ENCODE peak calls at places on chromosomes 5 and 9, in ten cellular contexts. One of them, this sample, is unnamed. For H3K4me1, the result is how much of the 10 kb centered on the place peaks cover.

GRCh38 chr9:4292781-4293180 is 7.1 kb downstream of the GLIS3 start:
- DNase-seq in sigmoid colon: no peak
- DNase-seq in GM12878: no peak
- DNase-seq in A549: no peak
- DNase-seq in esophagus muscularis mucosa: peak
- DNase-seq in transverse colon: no peak
- DNase-seq in ovary: no peak
- DNase-seq in stomach: no peak
- DNase-seq in K562: no peak
- DNase-seq in suprapubic skin: no peak
- DNase-seq in this sample: no peak

GRCh38 chr5:9540791-9541190 is 5.1 kb downstream of the SEMA5A start:
- DNase-seq in sigmoid colon: no peak
- DNase-seq in GM12878: no peak
- DNase-seq in A549: no peak
- DNase-seq in esophagus muscularis mucosa: no peak
- DNase-seq in transverse colon: no peak
- DNase-seq in ovary: no peak
- DNase-seq in stomach: no peak
- DNase-seq in K562: no peak
- DNase-seq in suprapubic skin: no peak
- DNase-seq in this sample: no peak

GRCh38 chr9:91119147-91119546 is 242.6 kb downstream of the AUH start:
- DNase-seq in sigmoid colon: no peak
- DNase-seq in GM12878: no peak
- DNase-seq in A549: no peak
- DNase-seq in esophagus muscularis mucosa: no peak
- DNase-seq in transverse colon: no peak
- DNase-seq in ovary: no peak
- DNase-seq in stomach: no peak
- DNase-seq in K562: no peak
- DNase-seq in suprapubic skin: no peak
- DNase-seq in this sample: no peak

GRCh38 chr9:101119206-101119819 is 90.8 kb downstream of the PLPPR1 start:
- DNase-seq in sigmoid colon: no peak
- DNase-seq in GM12878: no peak
- DNase-seq in A549: peak
- DNase-seq in esophagus muscularis mucosa: no peak
- DNase-seq in transverse colon: peak
- DNase-seq in ovary: no peak
- DNase-seq in stomach: peak
- DNase-seq in K562: peak
- DNase-seq in suprapubic skin: no peak
- DNase-seq in this sample: no peak

GRCh38 chr9:137878146-137878941 is 762 bp downstream of the CACNA1B start:
- DNase-seq in sigmoid colon: no peak
- DNase-seq in GM12878: no peak
- DNase-seq in A549: no peak
- DNase-seq in esophagus muscularis mucosa: no peak
- DNase-seq in transverse colon: no peak
- DNase-seq in ovary: no peak
- DNase-seq in stomach: no peak
- DNase-seq in K562: peak
- DNase-seq in suprapubic skin: no peak
- DNase-seq in this sample: no peak

GRCh38 chr5:5320062-5320805 is 102.2 kb upstream of the ICE1 start:
- DNase-seq in sigmoid colon: no peak
- DNase-seq in GM12878: no peak
- DNase-seq in A549: no peak
- DNase-seq in esophagus muscularis mucosa: no peak
- DNase-seq in transverse colon: no peak
- DNase-seq in ovary: no peak
- DNase-seq in stomach: no peak
- DNase-seq in K562: no peak
- DNase-seq in suprapubic skin: no peak
- DNase-seq in this sample: no peak

GRCh38 chr5:1325191-1325741 is 19.6 kb downstream of the CLPTM1L start:
- DNase-seq in sigmoid colon: peak
- DNase-seq in GM12878: no peak
- DNase-seq in A549: no peak
- DNase-seq in esophagus muscularis mucosa: no peak
- DNase-seq in transverse colon: no peak
- DNase-seq in ovary: no peak
- DNase-seq in stomach: no peak
- DNase-seq in K562: no peak
- DNase-seq in suprapubic skin: peak
- DNase-seq in this sample: no peak

GRCh38 chr9:98206754-98207153 is 14.3 kb upstream of the CORO2A start:
- DNase-seq in sigmoid colon: no peak
- DNase-seq in GM12878: no peak
- DNase-seq in A549: no peak
- DNase-seq in esophagus muscularis mucosa: no peak
- DNase-seq in transverse colon: no peak
- DNase-seq in ovary: no peak
- DNase-seq in stomach: no peak
- DNase-seq in K562: no peak
- DNase-seq in suprapubic skin: no peak
- DNase-seq in this sample: no peak

GRCh38 chr9:89079421-89079820 is 88.2 kb downstream of the S1PR3 start:
- DNase-seq in sigmoid colon: peak
- DNase-seq in GM12878: no peak
- DNase-seq in A549: no peak
- DNase-seq in esophagus muscularis mucosa: no peak
- DNase-seq in transverse colon: no peak
- DNase-seq in ovary: no peak
- DNase-seq in stomach: no peak
- DNase-seq in K562: no peak
- DNase-seq in suprapubic skin: no peak
- DNase-seq in this sample: no peak

GRCh38 chr5:6652025-6652424 is 18.8 kb downstream of the SRD5A1 start:
- DNase-seq in sigmoid colon: no peak
- DNase-seq in GM12878: peak
- DNase-seq in A549: no peak
- DNase-seq in esophagus muscularis mucosa: no peak
- DNase-seq in transverse colon: peak
- DNase-seq in ovary: no peak
- DNase-seq in stomach: no peak
- DNase-seq in K562: no peak
- DNase-seq in suprapubic skin: no peak
- DNase-seq in this sample: no peak

GRCh38 chr9:99433555-99433954 is 211.5 kb downstream of the SEC61B start:
- DNase-seq in sigmoid colon: no peak
- DNase-seq in GM12878: peak
- DNase-seq in A549: peak
- DNase-seq in esophagus muscularis mucosa: peak
- DNase-seq in transverse colon: peak
- DNase-seq in ovary: no peak
- DNase-seq in stomach: no peak
- DNase-seq in K562: no peak
- DNase-seq in suprapubic skin: no peak
- DNase-seq in this sample: no peak

GRCh38 chr9:128593039-128593438 is 40.7 kb downstream of the SPTAN1 start:
- DNase-seq in sigmoid colon: no peak
- DNase-seq in GM12878: no peak
- DNase-seq in A549: no peak
- DNase-seq in esophagus muscularis mucosa: no peak
- DNase-seq in transverse colon: no peak
- DNase-seq in ovary: no peak
- DNase-seq in stomach: no peak
- DNase-seq in K562: peak
- DNase-seq in suprapubic skin: no peak
- DNase-seq in this sample: no peak

GRCh38 chr9:128600111-128600510 is 47.7 kb downstream of the SPTAN1 start:
- DNase-seq in sigmoid colon: peak
- DNase-seq in GM12878: no peak
- DNase-seq in A549: no peak
- DNase-seq in esophagus muscularis mucosa: no peak
- DNase-seq in transverse colon: no peak
- DNase-seq in ovary: no peak
- DNase-seq in stomach: no peak
- DNase-seq in K562: no peak
- DNase-seq in suprapubic skin: no peak
- DNase-seq in this sample: no peak

GRCh38 chr9:128593856-128594255 is 41.5 kb downstream of the SPTAN1 start:
- DNase-seq in sigmoid colon: no peak
- DNase-seq in GM12878: no peak
- DNase-seq in A549: no peak
- DNase-seq in esophagus muscularis mucosa: no peak
- DNase-seq in transverse colon: no peak
- DNase-seq in ovary: no peak
- DNase-seq in stomach: no peak
- DNase-seq in K562: no peak
- DNase-seq in suprapubic skin: no peak
- DNase-seq in this sample: no peak

DNA sequence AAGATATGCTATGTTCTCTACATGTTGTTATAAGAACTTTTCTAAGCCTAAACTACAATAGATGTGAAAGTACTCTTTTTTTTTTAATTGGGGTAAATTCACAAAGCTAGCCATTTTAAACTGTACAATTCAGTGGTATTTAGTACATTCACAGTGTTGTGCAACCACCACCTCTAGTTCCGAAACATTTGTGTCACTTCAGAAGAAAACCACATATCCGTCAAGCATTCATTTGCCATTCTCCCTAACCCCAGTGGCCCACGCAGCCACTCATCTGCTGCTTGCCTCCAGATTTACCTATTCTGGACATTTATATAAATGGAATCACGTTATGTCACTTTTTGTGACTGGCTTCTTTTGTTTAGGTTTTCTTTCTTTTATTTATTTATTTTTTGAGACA is 43.1 kb downstream of the SPTAN1 start:
- DNase-seq in sigmoid colon: no peak
- DNase-seq in GM12878: no peak
- DNase-seq in A549: no peak
- DNase-seq in esophagus muscularis mucosa: no peak
- DNase-seq in transverse colon: no peak
- DNase-seq in ovary: no peak
- DNase-seq in stomach: no peak
- DNase-seq in K562: no peak
- DNase-seq in suprapubic skin: no peak
- DNase-seq in this sample: no peak
- TF ChIP-seq EP300 in sigmoid colon: no peak
- TF ChIP-seq EP300 in GM12878: no peak
- TF ChIP-seq EP300 in A549: no peak
- TF ChIP-seq EP300 in esophagus muscularis mucosa: no peak
- TF ChIP-seq EP300 in transverse colon: no peak
- TF ChIP-seq EP300 in ovary: no peak
- TF ChIP-seq EP300 in stomach: no peak
- TF ChIP-seq EP300 in K562: no peak
- TF ChIP-seq EP300 in suprapubic skin: no peak
- TF ChIP-seq EP300 in this sample: no peak

DNA sequence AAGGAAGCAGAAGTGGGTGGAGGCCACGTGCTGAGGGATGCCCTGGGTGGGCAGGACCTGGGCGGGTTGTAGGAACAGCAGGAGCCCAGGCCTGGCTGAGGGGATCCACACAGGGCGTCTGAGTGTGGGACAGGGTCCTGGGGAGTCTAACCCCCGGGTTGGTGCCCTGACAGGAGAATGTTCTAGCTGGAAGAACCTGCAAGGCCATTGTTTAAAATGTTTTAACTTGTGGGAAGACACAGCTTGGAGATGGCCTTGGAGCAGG is 33.9 kb upstream of the SUSD3 start:
- DNase-seq in sigmoid colon: no peak
- DNase-seq in GM12878: no peak
- DNase-seq in A549: no peak
- DNase-seq in esophagus muscularis mucosa: no peak
- DNase-seq in transverse colon: no peak
- DNase-seq in ovary: no peak
- DNase-seq in stomach: no peak
- DNase-seq in K562: no peak
- DNase-seq in suprapubic skin: no peak
- DNase-seq in this sample: no peak
- H3K4me1 ChIP-seq in sigmoid colon: under half
- H3K4me1 ChIP-seq in GM12878: under half
- H3K4me1 ChIP-seq in A549: under half
- H3K4me1 ChIP-seq in esophagus muscularis mucosa: under half
- H3K4me1 ChIP-seq in transverse colon: under half
- H3K4me1 ChIP-seq in ovary: under half
- H3K4me1 ChIP-seq in stomach: under half
- H3K4me1 ChIP-seq in K562: under half
- H3K4me1 ChIP-seq in suprapubic skin: under half
- H3K4me1 ChIP-seq in this sample: under half

GRCh38 chr9:69797680-69798079 is 22.9 kb upstream of the CFAP95 start:
- DNase-seq in sigmoid colon: no peak
- DNase-seq in GM12878: no peak
- DNase-seq in A549: no peak
- DNase-seq in esophagus muscularis mucosa: no peak
- DNase-seq in transverse colon: no peak
- DNase-seq in ovary: no peak
- DNase-seq in stomach: no peak
- DNase-seq in K562: no peak
- DNase-seq in suprapubic skin: no peak
- DNase-seq in this sample: no peak
- TF ChIP-seq EP300 in sigmoid colon: no peak
- TF ChIP-seq EP300 in GM12878: no peak
- TF ChIP-seq EP300 in A549: no peak
- TF ChIP-seq EP300 in esophagus muscularis mucosa: no peak
- TF ChIP-seq EP300 in transverse colon: no peak
- TF ChIP-seq EP300 in ovary: no peak
- TF ChIP-seq EP300 in stomach: no peak
- TF ChIP-seq EP300 in K562: no peak
- TF ChIP-seq EP300 in suprapubic skin: no peak
- TF ChIP-seq EP300 in this sample: no peak

GRCh38 chr9:131845286-131846011 is 105.6 kb upstream of the RAPGEF1 start:
- DNase-seq in sigmoid colon: no peak
- DNase-seq in GM12878: no peak
- DNase-seq in A549: no peak
- DNase-seq in esophagus muscularis mucosa: no peak
- DNase-seq in transverse colon: no peak
- DNase-seq in ovary: no peak
- DNase-seq in stomach: peak
- DNase-seq in K562: no peak
- DNase-seq in suprapubic skin: no peak
- DNase-seq in this sample: no peak

GRCh38 chr9:131849391-131849790 is 109.5 kb upstream of the RAPGEF1 start:
- DNase-seq in sigmoid colon: no peak
- DNase-seq in GM12878: no peak
- DNase-seq in A549: no peak
- DNase-seq in esophagus muscularis mucosa: no peak
- DNase-seq in transverse colon: no peak
- DNase-seq in ovary: no peak
- DNase-seq in stomach: no peak
- DNase-seq in K562: no peak
- DNase-seq in suprapubic skin: no peak
- DNase-seq in this sample: no peak

GRCh38 chr9:131851414-131851813 is 111.5 kb upstream of the RAPGEF1 start:
- DNase-seq in sigmoid colon: no peak
- DNase-seq in GM12878: no peak
- DNase-seq in A549: no peak
- DNase-seq in esophagus muscularis mucosa: no peak
- DNase-seq in transverse colon: no peak
- DNase-seq in ovary: no peak
- DNase-seq in stomach: no peak
- DNase-seq in K562: no peak
- DNase-seq in suprapubic skin: no peak
- DNase-seq in this sample: no peak

GRCh38 chr9:131847665-131848354 is 107.9 kb upstream of the RAPGEF1 start:
- DNase-seq in sigmoid colon: no peak
- DNase-seq in GM12878: no peak
- DNase-seq in A549: no peak
- DNase-seq in esophagus muscularis mucosa: no peak
- DNase-seq in transverse colon: no peak
- DNase-seq in ovary: no peak
- DNase-seq in stomach: no peak
- DNase-seq in K562: no peak
- DNase-seq in suprapubic skin: no peak
- DNase-seq in this sample: no peak

GRCh38 chr9:131848570-131849160 is 108.8 kb upstream of the RAPGEF1 start:
- DNase-seq in sigmoid colon: no peak
- DNase-seq in GM12878: no peak
- DNase-seq in A549: no peak
- DNase-seq in esophagus muscularis mucosa: no peak
- DNase-seq in transverse colon: no peak
- DNase-seq in ovary: no peak
- DNase-seq in stomach: no peak
- DNase-seq in K562: no peak
- DNase-seq in suprapubic skin: no peak
- DNase-seq in this sample: no peak
- H3K4me1 ChIP-seq in sigmoid colon: under half
- H3K4me1 ChIP-seq in GM12878: under half
- H3K4me1 ChIP-seq in A549: under half
- H3K4me1 ChIP-seq in esophagus muscularis mucosa: under half
- H3K4me1 ChIP-seq in transverse colon: under half
- H3K4me1 ChIP-seq in ovary: under half
- H3K4me1 ChIP-seq in stomach: under half
- H3K4me1 ChIP-seq in K562: under half
- H3K4me1 ChIP-seq in suprapubic skin: under half
- H3K4me1 ChIP-seq in this sample: under half